ENCODE peak calls at places on chromosome 1, in ten cellular contexts. One of them, this sample, is unnamed.
A peak's percentile ranks its signal among the peaks of the same experiment; 100 is the strongest.

GRCh38 chr1:15493869-15494390 is 18.0 kb downstream of the CELA2B start:
- DNase-seq in K562: no peak
- DNase-seq in fibroblast of lung: no peak
- DNase-seq in GM23248: no peak
- DNase-seq in CD8-positive, alpha-beta memory T cell: no peak
- DNase-seq in transverse colon: no peak
- DNase-seq in effector memory CD4-positive, alpha-beta T cell: no peak
- DNase-seq in left ventricle myocardium inferior: no peak
- DNase-seq in heart right ventricle: no peak
- DNase-seq in IMR-90: no peak
- DNase-seq in this sample: no peak

GRCh38 chr1:33872681-33873080 is 8.8 kb downstream of the HMGB4 start:
- DNase-seq in fibroblast of lung: no peak
- DNase-seq in effector memory CD4-positive, alpha-beta T cell: no peak
- DNase-seq in K562: no peak
- DNase-seq in transverse colon: no peak
- DNase-seq in GM23248: peak; percentile 89
- DNase-seq in CD8-positive, alpha-beta memory T cell: no peak
- DNase-seq in heart right ventricle: no peak
- DNase-seq in left ventricle myocardium inferior: no peak
- DNase-seq in IMR-90: no peak
- DNase-seq in this sample: no peak

GRCh38 chr1:178628637-178629548 is 96.2 kb upstream of the RALGPS2 start:
- DNase-seq in heart right ventricle: no peak
- DNase-seq in left ventricle myocardium inferior: no peak
- DNase-seq in CD8-positive, alpha-beta memory T cell: no peak
- DNase-seq in effector memory CD4-positive, alpha-beta T cell: no peak
- DNase-seq in IMR-90: peak; percentile 83
- DNase-seq in GM23248: peak; percentile 84
- DNase-seq in K562: no peak
- DNase-seq in fibroblast of lung: peak; percentile 55
- DNase-seq in transverse colon: no peak
- DNase-seq in this sample: no peak

GRCh38 chr1:218336353-218336752 is 8.8 kb upstream of the TGFB2 start:
- DNase-seq in effector memory CD4-positive, alpha-beta T cell: no peak
- DNase-seq in K562: no peak
- DNase-seq in CD8-positive, alpha-beta memory T cell: no peak
- DNase-seq in transverse colon: no peak
- DNase-seq in heart right ventricle: no peak
- DNase-seq in GM23248: peak; percentile 33
- DNase-seq in left ventricle myocardium inferior: no peak
- DNase-seq in IMR-90: peak; percentile 48
- DNase-seq in fibroblast of lung: no peak
- DNase-seq in this sample: no peak

GRCh38 chr1:76074321-76075187 is at the start of gene ST6GALNAC3:
- DNase-seq in fibroblast of lung: peak; percentile 61
- DNase-seq in heart right ventricle: peak; percentile 78
- DNase-seq in transverse colon: peak; percentile 81
- DNase-seq in effector memory CD4-positive, alpha-beta T cell: peak; percentile 25
- DNase-seq in left ventricle myocardium inferior: peak; percentile 78
- DNase-seq in IMR-90: peak; percentile 47
- DNase-seq in K562: peak; percentile 73
- DNase-seq in GM23248: peak; percentile 74
- DNase-seq in CD8-positive, alpha-beta memory T cell: peak; percentile 81
- DNase-seq in this sample: peak; percentile 74

GRCh38 chr1:16053781-16054502 is 10.4 kb downstream of the CLCNKB start:
- DNase-seq in fibroblast of lung: no peak
- DNase-seq in CD8-positive, alpha-beta memory T cell: no peak
- DNase-seq in GM23248: no peak
- DNase-seq in K562: peak; percentile 92
- DNase-seq in heart right ventricle: no peak
- DNase-seq in left ventricle myocardium inferior: no peak
- DNase-seq in IMR-90: no peak
- DNase-seq in effector memory CD4-positive, alpha-beta T cell: no peak
- DNase-seq in transverse colon: no peak
- DNase-seq in this sample: no peak

GRCh38 chr1:104092698-104093097 is 343.0 kb downstream of the AMY1C start:
- DNase-seq in IMR-90: no peak
- DNase-seq in GM23248: no peak
- DNase-seq in left ventricle myocardium inferior: no peak
- DNase-seq in fibroblast of lung: no peak
- DNase-seq in effector memory CD4-positive, alpha-beta T cell: no peak
- DNase-seq in heart right ventricle: no peak
- DNase-seq in transverse colon: no peak
- DNase-seq in K562: no peak
- DNase-seq in CD8-positive, alpha-beta memory T cell: no peak
- DNase-seq in this sample: no peak

GRCh38 chr1:7526867-7527732 is 244.0 kb upstream of the VAMP3 start:
- DNase-seq in K562: no peak
- DNase-seq in heart right ventricle: no peak
- DNase-seq in IMR-90: peak; percentile 84
- DNase-seq in effector memory CD4-positive, alpha-beta T cell: no peak
- DNase-seq in transverse colon: no peak
- DNase-seq in left ventricle myocardium inferior: no peak
- DNase-seq in CD8-positive, alpha-beta memory T cell: no peak
- DNase-seq in fibroblast of lung: no peak
- DNase-seq in GM23248: peak; percentile 85
- DNase-seq in this sample: no peak

GRCh38 chr1:160836981-160837557 is 25.6 kb downstream of the CD244 start:
- DNase-seq in fibroblast of lung: no peak
- DNase-seq in transverse colon: no peak
- DNase-seq in GM23248: no peak
- DNase-seq in IMR-90: no peak
- DNase-seq in K562: no peak
- DNase-seq in effector memory CD4-positive, alpha-beta T cell: no peak
- DNase-seq in left ventricle myocardium inferior: no peak
- DNase-seq in CD8-positive, alpha-beta memory T cell: no peak
- DNase-seq in heart right ventricle: no peak
- DNase-seq in this sample: no peak

GRCh38 chr1:160834945-160835565 is 27.6 kb downstream of the CD244 start:
- DNase-seq in effector memory CD4-positive, alpha-beta T cell: no peak
- DNase-seq in transverse colon: peak; percentile 28
- DNase-seq in IMR-90: peak; percentile 31
- DNase-seq in heart right ventricle: no peak
- DNase-seq in GM23248: peak; percentile 64
- DNase-seq in CD8-positive, alpha-beta memory T cell: peak; percentile 53
- DNase-seq in fibroblast of lung: peak; percentile 54
- DNase-seq in left ventricle myocardium inferior: no peak
- DNase-seq in K562: peak; percentile 58
- DNase-seq in this sample: peak; percentile 24

GRCh38 chr1:160837558-160838205 is 25.0 kb downstream of the CD244 start:
- DNase-seq in CD8-positive, alpha-beta memory T cell: peak; percentile 89
- DNase-seq in effector memory CD4-positive, alpha-beta T cell: peak; percentile 71
- DNase-seq in K562: peak; percentile 13
- DNase-seq in left ventricle myocardium inferior: peak; percentile 23
- DNase-seq in heart right ventricle: peak; percentile 40
- DNase-seq in IMR-90: no peak
- DNase-seq in GM23248: peak; percentile 67
- DNase-seq in transverse colon: peak; percentile 68
- DNase-seq in fibroblast of lung: no peak
- DNase-seq in this sample: no peak

GRCh38 chr1:160838876-160839275 is 23.8 kb downstream of the CD244 start:
- DNase-seq in fibroblast of lung: no peak
- DNase-seq in left ventricle myocardium inferior: no peak
- DNase-seq in CD8-positive, alpha-beta memory T cell: peak; percentile 38
- DNase-seq in transverse colon: no peak
- DNase-seq in K562: no peak
- DNase-seq in effector memory CD4-positive, alpha-beta T cell: no peak
- DNase-seq in GM23248: no peak
- DNase-seq in heart right ventricle: no peak
- DNase-seq in IMR-90: no peak
- DNase-seq in this sample: no peak

DNA sequence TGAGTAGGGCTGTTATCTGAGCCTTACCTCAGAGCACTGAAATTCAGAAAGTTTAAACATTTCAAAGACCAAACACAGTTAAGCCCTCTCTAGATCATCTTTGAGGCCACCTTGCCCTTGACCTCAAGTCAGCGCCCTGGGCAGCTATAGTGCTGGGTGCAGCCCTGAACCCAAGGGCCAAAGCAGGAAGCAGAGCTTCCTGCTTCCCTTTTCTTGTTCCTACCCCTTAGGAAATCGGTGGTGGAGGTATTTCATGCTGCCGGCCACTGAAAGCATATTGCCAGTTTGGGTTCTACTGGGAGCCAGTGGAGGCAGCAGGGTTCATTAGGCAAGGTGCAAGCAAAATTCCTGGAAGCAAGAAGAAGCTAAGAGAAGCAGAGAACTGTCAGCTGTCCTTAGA is 26.1 kb downstream of the CD244 start:
- DNase-seq in IMR-90: no peak
- DNase-seq in left ventricle myocardium inferior: no peak
- DNase-seq in effector memory CD4-positive, alpha-beta T cell: no peak
- DNase-seq in transverse colon: no peak
- DNase-seq in heart right ventricle: no peak
- DNase-seq in GM23248: no peak
- DNase-seq in CD8-positive, alpha-beta memory T cell: no peak
- DNase-seq in fibroblast of lung: no peak
- DNase-seq in K562: no peak
- DNase-seq in this sample: no peak
- H3K27ac ChIP-seq in IMR-90: no peak overlapping the region
- H3K27ac ChIP-seq in left ventricle myocardium inferior: peak overlapping the region; percentile 9
- H3K27ac ChIP-seq in effector memory CD4-positive, alpha-beta T cell: peak overlapping the region; percentile 66
- H3K27ac ChIP-seq in transverse colon: no peak overlapping the region
- H3K27ac ChIP-seq in heart right ventricle: no peak overlapping the region
- H3K27ac ChIP-seq in GM23248: no peak overlapping the region
- H3K27ac ChIP-seq in CD8-positive, alpha-beta memory T cell: no peak overlapping the region
- H3K27ac ChIP-seq in fibroblast of lung: no peak overlapping the region
- H3K27ac ChIP-seq in K562: no peak overlapping the region
- H3K27ac ChIP-seq in this sample: no peak overlapping the region

DNA sequence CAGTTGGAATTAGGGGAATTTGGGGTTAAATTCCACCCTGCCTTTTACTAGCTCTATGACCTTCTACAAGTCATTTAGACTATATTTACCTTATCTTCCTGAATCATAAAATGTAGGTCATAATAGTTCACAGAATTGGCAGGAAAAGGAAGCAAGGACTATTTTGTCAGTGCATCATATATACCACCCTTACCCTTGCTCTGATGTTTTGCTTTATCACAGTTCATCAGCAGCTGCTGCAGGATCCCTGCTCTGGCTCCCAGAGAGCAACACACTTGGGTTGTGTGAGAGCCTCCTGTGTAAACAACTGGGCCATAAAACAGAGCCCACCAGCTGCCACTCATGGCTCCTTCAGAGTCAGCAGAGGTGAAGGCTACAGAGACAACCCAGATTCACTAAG is 631.6 kb upstream of the CAMK1G start:
- DNase-seq in CD8-positive, alpha-beta memory T cell: no peak
- DNase-seq in K562: no peak
- DNase-seq in heart right ventricle: no peak
- DNase-seq in GM23248: no peak
- DNase-seq in transverse colon: peak; percentile 15
- DNase-seq in IMR-90: no peak
- DNase-seq in fibroblast of lung: peak; percentile 20
- DNase-seq in effector memory CD4-positive, alpha-beta T cell: no peak
- DNase-seq in left ventricle myocardium inferior: no peak
- DNase-seq in this sample: no peak
- H3K4me3 ChIP-seq in CD8-positive, alpha-beta memory T cell: no peak overlapping the region
- H3K4me3 ChIP-seq in K562: no peak overlapping the region
- H3K4me3 ChIP-seq in heart right ventricle: no peak overlapping the region
- H3K4me3 ChIP-seq in GM23248: no peak overlapping the region
- H3K4me3 ChIP-seq in transverse colon: no peak overlapping the region
- H3K4me3 ChIP-seq in IMR-90: no peak overlapping the region
- H3K4me3 ChIP-seq in fibroblast of lung: no peak overlapping the region
- H3K4me3 ChIP-seq in effector memory CD4-positive, alpha-beta T cell: no peak overlapping the region
- H3K4me3 ChIP-seq in left ventricle myocardium inferior: no peak overlapping the region
- H3K4me3 ChIP-seq in this sample: no peak overlapping the region

GRCh38 chr1:205294914-205295310 is 26.6 kb downstream of the NUAK2 start:
- DNase-seq in left ventricle myocardium inferior: no peak
- DNase-seq in K562: no peak
- DNase-seq in IMR-90: peak; percentile 41
- DNase-seq in transverse colon: no peak
- DNase-seq in CD8-positive, alpha-beta memory T cell: no peak
- DNase-seq in effector memory CD4-positive, alpha-beta T cell: no peak
- DNase-seq in heart right ventricle: no peak
- DNase-seq in fibroblast of lung: no peak
- DNase-seq in GM23248: no peak
- DNase-seq in this sample: no peak
- H3K4me1 ChIP-seq in left ventricle myocardium inferior: peaks cover 15% of the 10 kb centered on the region
- H3K4me1 ChIP-seq in K562: peaks cover 9% of the 10 kb centered on the region
- H3K4me1 ChIP-seq in IMR-90: peaks cover 31% of the 10 kb centered on the region
- H3K4me1 ChIP-seq in transverse colon: peaks cover 13% of the 10 kb centered on the region
- H3K4me1 ChIP-seq in CD8-positive, alpha-beta memory T cell: peaks cover 52% of the 10 kb centered on the region
- H3K4me1 ChIP-seq in effector memory CD4-positive, alpha-beta T cell: peaks cover 5% of the 10 kb centered on the region
- H3K4me1 ChIP-seq in heart right ventricle: peaks cover 15% of the 10 kb centered on the region
- H3K4me1 ChIP-seq in fibroblast of lung: peaks cover 29% of the 10 kb centered on the region
- H3K4me1 ChIP-seq in GM23248: peaks cover 52% of the 10 kb centered on the region
- H3K4me1 ChIP-seq in this sample: peaks cover 17% of the 10 kb centered on the region

GRCh38 chr1:48761986-48762385 is 14.7 kb downstream of the BEND5 start:
- DNase-seq in IMR-90: peak; percentile 10
- DNase-seq in heart right ventricle: no peak
- DNase-seq in GM23248: peak; percentile 37
- DNase-seq in CD8-positive, alpha-beta memory T cell: no peak
- DNase-seq in left ventricle myocardium inferior: no peak
- DNase-seq in transverse colon: no peak
- DNase-seq in effector memory CD4-positive, alpha-beta T cell: no peak
- DNase-seq in fibroblast of lung: peak; percentile 55
- DNase-seq in K562: no peak
- DNase-seq in this sample: no peak

GRCh38 chr1:48757363-48757762 is 19.3 kb downstream of the BEND5 start:
- DNase-seq in CD8-positive, alpha-beta memory T cell: no peak
- DNase-seq in fibroblast of lung: no peak
- DNase-seq in transverse colon: no peak
- DNase-seq in IMR-90: no peak
- DNase-seq in heart right ventricle: no peak
- DNase-seq in left ventricle myocardium inferior: no peak
- DNase-seq in effector memory CD4-positive, alpha-beta T cell: no peak
- DNase-seq in GM23248: no peak
- DNase-seq in K562: no peak
- DNase-seq in this sample: no peak

GRCh38 chr1:48761411-48761810 is 15.3 kb downstream of the BEND5 start:
- DNase-seq in CD8-positive, alpha-beta memory T cell: no peak
- DNase-seq in transverse colon: no peak
- DNase-seq in heart right ventricle: no peak
- DNase-seq in fibroblast of lung: peak; percentile 80
- DNase-seq in left ventricle myocardium inferior: no peak
- DNase-seq in GM23248: peak; percentile 53
- DNase-seq in IMR-90: peak; percentile 39
- DNase-seq in K562: no peak
- DNase-seq in effector memory CD4-positive, alpha-beta T cell: no peak
- DNase-seq in this sample: no peak

GRCh38 chr1:48758976-48759375 is 17.7 kb downstream of the BEND5 start:
- DNase-seq in heart right ventricle: no peak
- DNase-seq in effector memory CD4-positive, alpha-beta T cell: no peak
- DNase-seq in left ventricle myocardium inferior: no peak
- DNase-seq in fibroblast of lung: no peak
- DNase-seq in GM23248: no peak
- DNase-seq in IMR-90: no peak
- DNase-seq in K562: no peak
- DNase-seq in transverse colon: no peak
- DNase-seq in CD8-positive, alpha-beta memory T cell: no peak
- DNase-seq in this sample: no peak

DNA sequence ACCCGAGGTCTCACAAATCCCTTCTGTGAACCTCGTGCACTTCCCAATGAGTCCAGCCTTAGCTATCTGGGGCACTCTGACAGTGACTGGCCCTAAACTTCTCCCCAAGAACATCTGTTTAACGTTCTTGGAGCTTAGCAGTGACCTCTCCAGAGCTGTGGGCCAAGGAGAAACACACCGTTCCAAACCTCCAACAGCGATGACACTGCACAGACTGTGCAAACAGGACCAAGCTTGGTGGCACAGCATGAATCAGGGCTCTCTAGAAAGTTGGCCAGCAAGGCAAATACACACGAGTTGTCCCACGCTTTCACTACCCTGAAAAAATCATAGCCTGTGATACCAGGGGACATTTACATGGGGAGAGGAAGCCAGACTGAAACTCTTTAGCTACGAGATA is 15.8 kb downstream of the BEND5 start:
- DNase-seq in IMR-90: no peak
- DNase-seq in heart right ventricle: no peak
- DNase-seq in K562: no peak
- DNase-seq in effector memory CD4-positive, alpha-beta T cell: no peak
- DNase-seq in left ventricle myocardium inferior: no peak
- DNase-seq in CD8-positive, alpha-beta memory T cell: no peak
- DNase-seq in transverse colon: no peak
- DNase-seq in GM23248: peak; percentile 28
- DNase-seq in fibroblast of lung: no peak
- DNase-seq in this sample: peak; percentile 19
- H3K27ac ChIP-seq in IMR-90: no peak overlapping the region
- H3K27ac ChIP-seq in heart right ventricle: no peak overlapping the region
- H3K27ac ChIP-seq in K562: no peak overlapping the region
- H3K27ac ChIP-seq in effector memory CD4-positive, alpha-beta T cell: no peak overlapping the region
- H3K27ac ChIP-seq in left ventricle myocardium inferior: no peak overlapping the region
- H3K27ac ChIP-seq in CD8-positive, alpha-beta memory T cell: no peak overlapping the region
- H3K27ac ChIP-seq in transverse colon: no peak overlapping the region
- H3K27ac ChIP-seq in GM23248: no peak overlapping the region
- H3K27ac ChIP-seq in fibroblast of lung: no peak overlapping the region
- H3K27ac ChIP-seq in this sample: no peak overlapping the region

This sample was measured in adrenal gland.